ENCODE peak calls at places on chromosomes 12 and 14, in seven cellular contexts. A is dermis microvascular lymphatic vessel endothelial cell; Z is activated CD4-positive, CD25-positive, alpha-beta regulatory T cell treated with anti-CD3 and anti-CD28 coated beads, Interleukin-2, amount 50 U/mL, for 16 hours; K is tibial artery; C is T-cell; P is head of caudate nucleus; F is activated T-helper 9 cell treated with anti-CD3 and anti-CD28 coated beads, Interleukin-2, amount 50 U/mL, for 16 hours. L is an unnamed sample.

GRCh38 chr12:753401-754237 is 1.2 kb downstream of the WNK1 start:
- DNase-seq in A (no peak), Z (no peak), K (peak), C (peak), P (peak), F (peak), L (peak)

GRCh38 chr14:101121399-101122113 is 218.0 kb upstream of the RTL1 start:
- DNase-seq in A (no peak), Z (no peak), K (peak), C (no peak), P (no peak), F (no peak), L (no peak)

GRCh38 chr14:93731753-93732152 is 56.5 kb downstream of the PRIMA1 start:
- DNase-seq in A (no peak), Z (no peak), K (no peak), C (no peak), P (no peak), F (no peak), L (no peak)

GRCh38 chr12:53624956-53625355 is 1.2 kb downstream of the ATF7 start:
- DNase-seq in A (no peak), Z (no peak), K (no peak), C (no peak), P (no peak), F (no peak), L (no peak)

GRCh38 chr14:47843236-47843635 is 167.8 kb upstream of the MDGA2 start:
- DNase-seq in A (no peak), Z (no peak), K (no peak), C (no peak), P (no peak), F (no peak), L (no peak)

GRCh38 chr12:85244561-85244960 is 35.5 kb upstream of the ALX1 start:
- DNase-seq in A (no peak), Z (no peak), K (no peak), C (no peak), P (no peak), F (no peak), L (no peak)

GRCh38 chr12:9810721-9811120 is 16.6 kb upstream of the KLRF1 start:
- DNase-seq in A (no peak), Z (no peak), K (no peak), C (no peak), P (no peak), F (no peak), L (no peak)

GRCh38 chr14:84527706-84528105 is 1002.2 kb upstream of the FLRT2 start:
- DNase-seq in A (peak), Z (no peak), K (no peak), C (no peak), P (no peak), F (no peak), L (peak)

GRCh38 chr12:116736962-116737773 is 701 bp downstream of the SPRING1 start:
- DNase-seq in A (no peak), Z (no peak), K (no peak), C (no peak), P (no peak), F (no peak), L (peak)

GRCh38 chr14:68365228-68365627 is 427.6 kb downstream of the ZFP36L1 start:
- DNase-seq in A (no peak), Z (no peak), K (no peak), C (no peak), P (no peak), F (no peak), L (peak)

GRCh38 chr12:109445224-109445623 is 31.9 kb downstream of the KCTD10 start:
- DNase-seq in A (no peak), Z (no peak), K (no peak), C (no peak), P (no peak), F (no peak), L (no peak)

GRCh38 chr12:55641595-55641994 is 4.9 kb downstream of the OR10P1 start:
- DNase-seq in A (no peak), Z (no peak), K (no peak), C (no peak), P (no peak), F (no peak), L (no peak)

GRCh38 chr12:6049587-6049986 is 74.9 kb downstream of the VWF start:
- DNase-seq in A (no peak), Z (no peak), K (peak), C (no peak), P (no peak), F (no peak), L (no peak)

GRCh38 chr14:96571311-96571710 is 69.1 kb downstream of the PAPOLA start:
- DNase-seq in A (no peak), Z (no peak), K (no peak), C (no peak), P (no peak), F (no peak), L (no peak)